ENCODE peak calls at places on chromosomes 5 and 9, in nine cellular contexts. V is ureter, S is NCI-H2171 treated with DMSO at 0.1 percent for 48 hours, M is left colon, J is astrocyte of the cerebellum, G is memory B cell, Q is ELR, N is fibroblast of lung, I is brain microvascular endothelial cell. R is an unnamed sample.

GRCh38 chr9:82805027-82805426 is 257.9 kb downstream of the RASEF start:
- DNase-seq in G (no peak), Q (no peak), V (no peak), M (no peak), S (peak), J (no peak), N (no peak), I (no peak), R (no peak)

GRCh38 chr5:126544087-126544740 is 50.8 kb downstream of the ALDH7A1 start:
- DNase-seq in J (no peak), S (peak), I (peak), N (no peak), M (no peak), V (no peak), G (peak), Q (peak), R (no peak)

GRCh38 chr9:126055386-126055785 is 271.2 kb upstream of the MVB12B start:
- DNase-seq in I (peak), G (no peak), Q (peak), N (peak), M (no peak), S (no peak), J (peak), V (no peak), R (no peak)

GRCh38 chr9:133371261-133371711 is 4.6 kb downstream of the SURF4 start:
- DNase-seq in M (no peak), S (no peak), G (no peak), Q (no peak), N (peak), V (no peak), I (peak), J (no peak), R (no peak)

GRCh38 chr5:150458819-150459557 is 9.4 kb upstream of the RPS14 start:
- DNase-seq in S (peak), N (peak), V (peak), Q (peak), I (peak), J (no peak), M (peak), G (peak), R (peak)

GRCh38 chr5:174798411-174798930 is 74.1 kb downstream of the MSX2 start:
- DNase-seq in G (no peak), I (no peak), J (no peak), V (no peak), N (peak), Q (no peak), S (no peak), M (no peak), R (no peak)

GRCh38 chr5:173456751-173457171 is 128.5 kb upstream of the STC2 start:
- DNase-seq in S (no peak), I (peak), M (no peak), Q (peak), V (no peak), J (no peak), G (no peak), N (peak), R (no peak)

GRCh38 chr9:93306579-93307091 is 122.7 kb downstream of the WNK2 start:
- DNase-seq in V (peak), Q (no peak), S (no peak), G (no peak), J (no peak), N (no peak), I (no peak), M (no peak), R (no peak)

GRCh38 chr5:153496835-153497234 is 6.4 kb downstream of the GRIA1 start:
- DNase-seq in M (no peak), I (peak), V (no peak), S (peak), Q (peak), G (no peak), J (no peak), N (peak), R (no peak)

GRCh38 chr9:33225319-33226152 is 14.4 kb upstream of the SPINK4 start:
- DNase-seq in S (peak), N (peak), V (peak), Q (peak), G (peak), J (peak), M (no peak), I (peak), R (no peak)

GRCh38 chr5:27403248-27403882 is 365.0 kb upstream of the CDH9 start:
- DNase-seq in I (no peak), M (no peak), V (no peak), Q (peak), J (no peak), G (no peak), N (peak), S (no peak), R (no peak)